ENCODE peak calls at places on chromosomes 11 and 22, in eight cellular contexts. T is effector CD4-positive, alpha-beta T cell; R is AG20443; M is colonic mucosa; W is NCI-H1105 treated with DMSO at 0.1 percent for 48 hours; S is activated T-helper 1 cell treated with Interleukin-2 at 50 U/mL for 16 hours; U is dorsolateral prefrontal cortex; V is cardiac muscle cell. A is an unnamed sample.
A peak's percentile ranks its signal among the peaks of the same experiment; 100 is the strongest.

GRCh38 chr22:49300951-49301397 is 526.7 kb downstream of the BRD1 start:
- DNase-seq in R (no peak), M (peak; percentile 12), V (no peak), U (no peak), T (no peak), S (no peak), W (no peak), A (no peak)

GRCh38 chr22:47452184-47452583 is 689.7 kb downstream of the TBC1D22A start:
- DNase-seq in V (no peak), U (no peak), R (no peak), T (no peak), M (no peak), S (no peak), W (no peak), A (no peak)

GRCh38 chr11:77705877-77706579 is 68.4 kb upstream of the CLNS1A start:
- DNase-seq in S (no peak), T (no peak), R (no peak), V (no peak), W (no peak), M (no peak), U (no peak), A (no peak)

GRCh38 chr22:23380230-23380573 is 199.9 kb downstream of the IGLL1 start:
- DNase-seq in M (no peak), V (no peak), R (no peak), W (peak; percentile 7), S (no peak), U (no peak), T (no peak), A (no peak)

GRCh38 chr11:17770917-17771316 is 36.3 kb downstream of the KCNC1 start:
- DNase-seq in W (no peak), R (no peak), U (no peak), M (no peak), T (no peak), V (no peak), S (no peak), A (peak; percentile 17)

GRCh38 chr11:69674267-69674885 is 777 bp downstream of the LTO1 start:
- DNase-seq in W (no peak), V (no peak), M (peak; percentile 32), R (peak; percentile 80), S (no peak), T (no peak), U (no peak), A (peak; percentile 85)

GRCh38 chr11:10645212-10645795 is 48.3 kb downstream of the IRAG1 start:
- DNase-seq in V (no peak), W (no peak), S (no peak), U (no peak), T (no peak), M (no peak), R (no peak), A (no peak)

GRCh38 chr11:117999354-117999993 is 13.3 kb downstream of the IL10RA start:
- DNase-seq in W (no peak), T (no peak), R (no peak), V (no peak), M (no peak), S (no peak), U (no peak), A (no peak)

GRCh38 chr11:44397586-44398178 is 87.7 kb upstream of the ALX4 start:
- DNase-seq in V (peak; percentile 30), U (no peak), R (no peak), W (peak; percentile 1), T (no peak), M (no peak), S (no peak), A (no peak)

GRCh38 chr22:49551897-49552659 is 275.6 kb downstream of the BRD1 start:
- DNase-seq in V (no peak), W (no peak), S (no peak), U (no peak), R (no peak), M (no peak), T (no peak), A (no peak)

GRCh38 chr11:67405196-67405567 is 1.3 kb downstream of the TBC1D10C start:
- DNase-seq in T (no peak), W (no peak), R (no peak), U (no peak), V (no peak), M (no peak), S (no peak), A (no peak)

GRCh38 chr22:20802452-20802851 is 28.5 kb downstream of the SERPIND1 start:
- DNase-seq in M (no peak), U (no peak), T (no peak), R (no peak), W (no peak), S (no peak), V (no peak), A (no peak)

GRCh38 chr11:122764691-122765090 is 73.6 kb upstream of the CRTAM start:
- DNase-seq in T (no peak), R (no peak), V (no peak), U (no peak), S (no peak), W (no peak), M (no peak), A (no peak)

GRCh38 chr22:35043251-35043931 is 22.6 kb upstream of the ISX start:
- DNase-seq in M (no peak), S (no peak), T (no peak), V (peak; percentile 23), R (no peak), U (no peak), W (no peak), A (no peak)

GRCh38 chr22:47618180-47618579 is 855.7 kb downstream of the TBC1D22A start:
- DNase-seq in R (no peak), M (no peak), U (no peak), S (no peak), W (no peak), T (no peak), V (no peak), A (no peak)

GRCh38 chr11:32109596-32109995 is 18.7 kb downstream of the RCN1 start:
- DNase-seq in R (no peak), S (no peak), T (no peak), V (no peak), W (no peak), U (no peak), M (no peak), A (no peak)

GRCh38 chr11:45959851-45960250 is 37.4 kb downstream of the LARGE2 start:
- DNase-seq in W (no peak), R (peak; percentile 18), U (no peak), M (no peak), S (no peak), T (no peak), V (no peak), A (no peak)

GRCh38 chr11:1422481-1422880 is 32.7 kb downstream of the BRSK2 start:
- DNase-seq in U (no peak), W (no peak), R (no peak), T (no peak), S (no peak), M (no peak), V (peak; percentile 71), A (no peak)

GRCh38 chr11:92854162-92854561 is 115.3 kb upstream of the MTNR1B start:
- DNase-seq in V (no peak), W (no peak), T (no peak), M (no peak), R (no peak), S (no peak), U (no peak), A (no peak)

GRCh38 chr11:72010529-72011233 is 12.0 kb downstream of the IL18BP start:
- DNase-seq in W (no peak), T (no peak), U (no peak), R (no peak), M (no peak), S (no peak), V (no peak), A (no peak)

GRCh38 chr11:70900540-70900939 is 351.8 kb downstream of the SHANK2 start:
- DNase-seq in R (no peak), W (no peak), U (no peak), M (no peak), S (no peak), V (no peak), T (no peak), A (no peak)

GRCh38 chr22:44567846-44568493 is 69.9 kb upstream of the RTL6 start:
- DNase-seq in M (peak; percentile 42), V (peak; percentile 51), W (peak; percentile 3), T (peak; percentile 25), U (no peak), S (peak; percentile 20), R (no peak), A (peak; percentile 48)

GRCh38 chr11:66579017-66579606 is 10.7 kb upstream of the CTSF start:
- DNase-seq in M (peak; percentile 73), V (peak; percentile 87), S (peak; percentile 53), W (no peak), R (peak; percentile 93), T (peak; percentile 76), U (peak; percentile 81), A (peak; percentile 74)

GRCh38 chr11:11622772-11623531 is 1.1 kb upstream of the GALNT18 start:
- DNase-seq in T (no peak), U (no peak), W (peak; percentile 9), M (no peak), S (no peak), R (no peak), V (no peak), A (no peak)

GRCh38 chr22:39703890-39704658 is 133.5 kb downstream of the CACNA1I start:
- DNase-seq in S (no peak), T (no peak), U (no peak), M (peak; percentile 26), V (no peak), W (no peak), R (no peak), A (no peak)

GRCh38 chr11:78031629-78032028 is 8.6 kb upstream of the KCTD14 start:
- DNase-seq in M (no peak), R (no peak), T (no peak), S (no peak), U (no peak), W (no peak), V (no peak), A (no peak)

GRCh38 chr11:119709638-119710346 is 19.2 kb downstream of the NECTIN1 start:
- DNase-seq in R (peak; percentile 62), U (peak; percentile 86), W (peak; percentile 79), M (no peak), S (no peak), V (peak; percentile 61), T (no peak), A (no peak)

GRCh38 chr11:17734986-17735822 is 623 bp downstream of the KCNC1 start:
- DNase-seq in S (no peak), M (peak; percentile 30), T (no peak), W (peak; percentile 38), V (peak; percentile 94), R (peak; percentile 92), U (no peak), A (peak; percentile 75)

GRCh38 chr11:131486937-131487336 is 116.5 kb downstream of the NTM start:
- DNase-seq in W (no peak), V (no peak), M (no peak), S (no peak), U (no peak), T (no peak), R (no peak), A (no peak)

GRCh38 chr22:32030508-32031247 is 12.4 kb upstream of the SLC5A1 start:
- DNase-seq in U (no peak), V (no peak), W (no peak), R (no peak), T (no peak), M (no peak), S (no peak), A (no peak)

GRCh38 chr11:47641585-47642098 is 717 bp downstream of the MTCH2 start:
- DNase-seq in S (no peak), U (peak; percentile 47), M (no peak), R (no peak), T (no peak), V (no peak), W (no peak), A (peak; percentile 14)

GRCh38 chr22:49979587-49980264 is 19.2 kb downstream of the PIM3 start:
- DNase-seq in S (no peak), V (no peak), T (no peak), R (no peak), M (peak; percentile 57), W (no peak), U (peak; percentile 12), A (peak; percentile 46)

GRCh38 chr11:64007629-64008282 is 21.5 kb downstream of the OTUB1 start:
- DNase-seq in T (no peak), M (peak; percentile 70), V (peak; percentile 90), S (no peak), R (peak; percentile 88), U (peak; percentile 44), W (peak; percentile 21), A (peak; percentile 21)

GRCh38 chr22:21947040-21948014 is 5.3 kb downstream of the PPM1F start:
- DNase-seq in V (peak; percentile 66), U (peak; percentile 45), T (no peak), S (no peak), W (no peak), M (no peak), R (peak; percentile 47), A (peak; percentile 65)